ENCODE peak calls at places on chromosomes 5 and 9, in seven cellular contexts. P is head of caudate nucleus; F is NAMALWA; S is stimulated activated CD8-positive, alpha-beta memory T cell treated with anti-CD3 and anti-CD28 coated beads, Interleukin-15, amount 100 ng/mL, for 1 hour; O is amygdala; H is activated CD4-positive, alpha-beta T cell treated with anti-CD3 and anti-CD28 coated beads, Interleukin-2, amount 10 ng/mL, durations not matched to agents 7 days and 5 days; Q is T-helper 17 cell. K is an unnamed sample.

GRCh38 chr9:79694208-79694607 is 122.4 kb downstream of the TLE4 start:
- DNase-seq in S (no peak), P (no peak), O (no peak), F (no peak), Q (no peak), H (no peak), K (no peak)

GRCh38 chr9:4301302-4301701 is 1.4 kb upstream of the GLIS3 start:
- DNase-seq in H (no peak), P (no peak), Q (no peak), F (no peak), S (no peak), O (no peak), K (peak)

GRCh38 chr5:132205385-132206125 is 22.1 kb downstream of the P4HA2 start:
- DNase-seq in H (no peak), O (no peak), S (no peak), Q (no peak), F (peak), P (no peak), K (no peak)

GRCh38 chr9:126953089-126953809 is 38.7 kb downstream of the RALGPS1 start:
- DNase-seq in S (no peak), F (no peak), Q (no peak), O (no peak), P (no peak), H (no peak), K (no peak)

GRCh38 chr5:178361657-178362445 is 129.2 kb upstream of the PHYKPL start:
- DNase-seq in H (no peak), S (no peak), Q (no peak), F (no peak), P (no peak), O (no peak), K (peak)

GRCh38 chr5:132821791-132822190 is 8.7 kb downstream of the SHROOM1 start:
- DNase-seq in S (no peak), Q (no peak), O (peak), F (no peak), P (peak), H (no peak), K (no peak)

GRCh38 chr9:88811511-88811910 is 179.8 kb upstream of the S1PR3 start:
- DNase-seq in P (no peak), O (no peak), S (no peak), H (no peak), Q (no peak), F (no peak), K (no peak)

GRCh38 chr5:116652903-116653302 is 78.3 kb upstream of the SEMA6A start:
- DNase-seq in H (no peak), Q (no peak), S (no peak), O (no peak), F (no peak), P (no peak), K (no peak)

GRCh38 chr9:75389096-75389495 is 300.8 kb downstream of the OSTF1 start:
- DNase-seq in Q (no peak), F (no peak), S (no peak), P (no peak), H (no peak), O (no peak), K (no peak)

GRCh38 chr9:135023389-135023788 is 64.1 kb upstream of the OLFM1 start:
- DNase-seq in H (no peak), P (peak), F (no peak), Q (no peak), O (no peak), S (no peak), K (peak)

GRCh38 chr5:1913578-1913977 is 30.9 kb upstream of the IRX4 start:
- DNase-seq in F (no peak), S (no peak), P (no peak), O (no peak), H (no peak), Q (no peak), K (no peak)

GRCh38 chr5:65125681-65126080 is 356.0 kb downstream of the ADAMTS6 start:
- DNase-seq in Q (no peak), H (no peak), O (no peak), P (no peak), F (no peak), S (no peak), K (no peak)

GRCh38 chr9:136991993-136992818 is at the start of gene PAXX:
- DNase-seq in Q (peak), F (peak), O (peak), P (peak), H (peak), S (peak), K (peak)

GRCh38 chr5:102450313-102450990 is 48.3 kb downstream of the SLCO6A1 start:
- DNase-seq in Q (no peak), P (no peak), S (no peak), F (peak), H (no peak), O (no peak), K (peak)

GRCh38 chr9:134381262-134381661 is 55.0 kb downstream of the RXRA start:
- DNase-seq in P (no peak), S (no peak), H (no peak), O (no peak), Q (no peak), F (no peak), K (no peak)

GRCh38 chr5:82023530-82024095 is 51.8 kb downstream of the ATG10 start:
- DNase-seq in P (no peak), F (no peak), O (no peak), H (no peak), Q (no peak), S (no peak), K (no peak)

GRCh38 chr9:134040831-134041648 is 15.8 kb downstream of the BRD3OS start:
- DNase-seq in Q (no peak), H (no peak), O (no peak), P (no peak), F (no peak), S (no peak), K (no peak)

GRCh38 chr5:88667187-88668141 is 215.5 kb downstream of the MEF2C start:
- DNase-seq in H (no peak), S (no peak), P (peak), F (peak), Q (no peak), O (peak), K (no peak)

GRCh38 chr9:1050125-1050895 is at the start of gene DMRT2:
- DNase-seq in H (peak), S (no peak), Q (no peak), O (peak), F (no peak), P (peak), K (peak)

GRCh38 chr9:8916771-8917170 is 1117.2 kb upstream of the DMAC1 start:
- DNase-seq in P (no peak), H (no peak), O (no peak), S (no peak), Q (no peak), F (no peak), K (no peak)

GRCh38 chr9:87854563-87854962 is 28.1 kb upstream of the SPATA31E1 start:
- DNase-seq in O (no peak), F (no peak), P (no peak), H (no peak), Q (no peak), S (no peak), K (no peak)

GRCh38 chr9:128683340-128684064 is 5.5 kb upstream of the SET start:
- DNase-seq in P (no peak), O (no peak), F (peak), Q (no peak), H (peak), S (no peak), K (peak)

GRCh38 chr5:151587796-151588606 is 3.1 kb downstream of the FAT2 start:
- DNase-seq in F (no peak), O (no peak), S (no peak), Q (no peak), H (no peak), P (no peak), K (peak)

GRCh38 chr9:35756743-35757526 is 2.9 kb upstream of the MSMP start:
- DNase-seq in P (peak), F (peak), H (peak), Q (peak), S (no peak), O (peak), K (peak)

GRCh38 chr9:81717747-81718077 is 28.4 kb upstream of the TLE1 start:
- DNase-seq in F (no peak), O (no peak), H (no peak), S (no peak), Q (no peak), P (no peak), K (no peak)

GRCh38 chr5:177537389-177538361 is 16.7 kb downstream of the FAM193B start:
- DNase-seq in H (no peak), S (no peak), F (no peak), Q (no peak), O (no peak), P (no peak), K (peak)

GRCh38 chr5:174533127-174533453 is 191.3 kb upstream of the MSX2 start:
- DNase-seq in O (no peak), Q (no peak), F (no peak), S (no peak), P (peak), H (no peak), K (no peak)

GRCh38 chr9:81824802-81825770 is 103.1 kb upstream of the SPATA31D4 start:
- DNase-seq in S (no peak), Q (no peak), O (no peak), F (no peak), P (no peak), H (no peak), K (peak)

GRCh38 chr5:98519530-98519929 is 253.9 kb upstream of the RGMB start:
- DNase-seq in F (no peak), Q (no peak), O (no peak), S (no peak), H (no peak), P (no peak), K (no peak)

K was measured in kidney tubule cell.